ENCODE peak calls at places on chromosomes 2 and 18, in five cellular contexts. One of them, this sample, is unnamed.

GRCh38 chr2:122239440-122239839 is 484.0 kb downstream of the TSN start:
- DNase-seq in PC-9: no peak
- DNase-seq in fibroblast of lung: no peak
- DNase-seq in H9: no peak
- DNase-seq in pancreas: no peak
- DNase-seq in this sample: no peak

GRCh38 chr2:17599617-17600016 is 59.1 kb downstream of the VSNL1 start:
- DNase-seq in H9: peak
- DNase-seq in fibroblast of lung: no peak
- DNase-seq in PC-9: peak
- DNase-seq in pancreas: no peak
- DNase-seq in this sample: no peak

GRCh38 chr18:38695559-38696270 is 1130.1 kb upstream of the CELF4 start:
- DNase-seq in PC-9: no peak
- DNase-seq in fibroblast of lung: peak
- DNase-seq in pancreas: no peak
- DNase-seq in H9: no peak
- DNase-seq in this sample: no peak

GRCh38 chr2:209368924-209369323 is 54.9 kb upstream of the MAP2 start:
- DNase-seq in PC-9: peak
- DNase-seq in fibroblast of lung: peak
- DNase-seq in H9: no peak
- DNase-seq in pancreas: peak
- DNase-seq in this sample: peak

GRCh38 chr2:183995632-183996031 is 602.7 kb upstream of the ZNF804A start:
- DNase-seq in pancreas: no peak
- DNase-seq in fibroblast of lung: peak
- DNase-seq in PC-9: no peak
- DNase-seq in H9: no peak
- DNase-seq in this sample: no peak

GRCh38 chr2:213036836-213037235 is 114.6 kb downstream of the IKZF2 start:
- DNase-seq in H9: no peak
- DNase-seq in PC-9: no peak
- DNase-seq in pancreas: no peak
- DNase-seq in fibroblast of lung: peak
- DNase-seq in this sample: no peak

GRCh38 chr18:6626457-6626856 is 103.1 kb upstream of the ARHGAP28 start:
- DNase-seq in H9: no peak
- DNase-seq in PC-9: no peak
- DNase-seq in pancreas: no peak
- DNase-seq in fibroblast of lung: no peak
- DNase-seq in this sample: no peak

GRCh38 chr2:230541934-230542380 is 126.0 kb downstream of the SP100 start:
- DNase-seq in pancreas: no peak
- DNase-seq in H9: no peak
- DNase-seq in PC-9: no peak
- DNase-seq in fibroblast of lung: peak
- DNase-seq in this sample: no peak

GRCh38 chr2:189466656-189467055 is 25.4 kb downstream of the WDR75 start:
- DNase-seq in fibroblast of lung: peak
- DNase-seq in H9: no peak
- DNase-seq in pancreas: no peak
- DNase-seq in PC-9: no peak
- DNase-seq in this sample: no peak

GRCh38 chr2:40220177-40220925 is 231.5 kb downstream of the SLC8A1 start:
- DNase-seq in H9: no peak
- DNase-seq in pancreas: no peak
- DNase-seq in PC-9: no peak
- DNase-seq in fibroblast of lung: peak
- DNase-seq in this sample: no peak

GRCh38 chr2:85248741-85249524 is 78.9 kb downstream of the TGOLN2 start:
- DNase-seq in H9: no peak
- DNase-seq in fibroblast of lung: peak
- DNase-seq in PC-9: peak
- DNase-seq in pancreas: no peak
- DNase-seq in this sample: peak

GRCh38 chr2:221423212-221423804 is 148.8 kb downstream of the EPHA4 start:
- DNase-seq in H9: no peak
- DNase-seq in pancreas: no peak
- DNase-seq in fibroblast of lung: peak
- DNase-seq in PC-9: no peak
- DNase-seq in this sample: no peak

GRCh38 chr2:55111570-55112228 is 61.4 kb upstream of the RTN4 start:
- DNase-seq in PC-9: peak
- DNase-seq in H9: peak
- DNase-seq in fibroblast of lung: peak
- DNase-seq in pancreas: no peak
- DNase-seq in this sample: peak

GRCh38 chr2:113861740-113862139 is 28.1 kb upstream of the ACTR3 start:
- DNase-seq in PC-9: no peak
- DNase-seq in fibroblast of lung: no peak
- DNase-seq in H9: no peak
- DNase-seq in pancreas: no peak
- DNase-seq in this sample: no peak

GRCh38 chr18:48868468-48869466 is 82.0 kb downstream of the SMAD7 start:
- DNase-seq in PC-9: no peak
- DNase-seq in fibroblast of lung: peak
- DNase-seq in H9: no peak
- DNase-seq in pancreas: no peak
- DNase-seq in this sample: no peak

GRCh38 chr2:29518010-29518409 is 402.8 kb downstream of the CLIP4 start:
- DNase-seq in PC-9: no peak
- DNase-seq in H9: no peak
- DNase-seq in pancreas: no peak
- DNase-seq in fibroblast of lung: peak
- DNase-seq in this sample: no peak

GRCh38 chr2:230981704-230982103 is 14.2 kb upstream of the SPATA3 start:
- DNase-seq in H9: no peak
- DNase-seq in PC-9: no peak
- DNase-seq in fibroblast of lung: no peak
- DNase-seq in pancreas: no peak
- DNase-seq in this sample: no peak

GRCh38 chr2:199738723-199739412 is 112.1 kb downstream of the FTCDNL1 start:
- DNase-seq in H9: no peak
- DNase-seq in PC-9: no peak
- DNase-seq in pancreas: no peak
- DNase-seq in fibroblast of lung: no peak
- DNase-seq in this sample: no peak

GRCh38 chr2:17800693-17801458 is 15.4 kb upstream of the MSGN1 start:
- DNase-seq in H9: no peak
- DNase-seq in fibroblast of lung: no peak
- DNase-seq in pancreas: no peak
- DNase-seq in PC-9: peak
- DNase-seq in this sample: no peak

GRCh38 chr2:147492471-147492870 is 352.4 kb upstream of the ACVR2A start:
- DNase-seq in fibroblast of lung: no peak
- DNase-seq in pancreas: no peak
- DNase-seq in H9: no peak
- DNase-seq in PC-9: no peak
- DNase-seq in this sample: no peak

GRCh38 chr2:118095610-118096009 is 7.3 kb downstream of the INSIG2 start:
- DNase-seq in H9: no peak
- DNase-seq in pancreas: no peak
- DNase-seq in fibroblast of lung: no peak
- DNase-seq in PC-9: no peak
- DNase-seq in this sample: peak

GRCh38 chr18:1544016-1544415 is 639.3 kb downstream of the ADCYAP1 start:
- DNase-seq in H9: no peak
- DNase-seq in PC-9: no peak
- DNase-seq in fibroblast of lung: no peak
- DNase-seq in pancreas: no peak
- DNase-seq in this sample: no peak

GRCh38 chr2:122634920-122635319 is 879.5 kb downstream of the TSN start:
- DNase-seq in fibroblast of lung: no peak
- DNase-seq in pancreas: no peak
- DNase-seq in H9: no peak
- DNase-seq in PC-9: no peak
- DNase-seq in this sample: no peak

GRCh38 chr2:152396051-152396511 is 61.1 kb downstream of the FMNL2 start:
- DNase-seq in H9: no peak
- DNase-seq in PC-9: no peak
- DNase-seq in pancreas: no peak
- DNase-seq in fibroblast of lung: peak
- DNase-seq in this sample: peak

GRCh38 chr2:235263205-235264120 is 230.4 kb upstream of the AGAP1 start:
- DNase-seq in fibroblast of lung: peak
- DNase-seq in H9: peak
- DNase-seq in PC-9: peak
- DNase-seq in pancreas: no peak
- DNase-seq in this sample: peak

GRCh38 chr2:223829128-223829527 is 8.3 kb downstream of the AP1S3 start:
- DNase-seq in PC-9: no peak
- DNase-seq in pancreas: no peak
- DNase-seq in H9: no peak
- DNase-seq in fibroblast of lung: no peak
- DNase-seq in this sample: no peak

GRCh38 chr2:128809256-128809636 is 490.6 kb upstream of the HS6ST1 start:
- DNase-seq in H9: no peak
- DNase-seq in pancreas: no peak
- DNase-seq in PC-9: no peak
- DNase-seq in fibroblast of lung: peak
- DNase-seq in this sample: no peak

GRCh38 chr2:9207641-9208301 is 1.2 kb downstream of the ASAP2 start:
- DNase-seq in fibroblast of lung: no peak
- DNase-seq in pancreas: peak
- DNase-seq in PC-9: peak
- DNase-seq in H9: peak
- DNase-seq in this sample: peak

GRCh38 chr2:67510745-67511144 is 113.6 kb downstream of the ETAA1 start:
- DNase-seq in H9: no peak
- DNase-seq in pancreas: no peak
- DNase-seq in PC-9: no peak
- DNase-seq in fibroblast of lung: peak
- DNase-seq in this sample: no peak

GRCh38 chr2:15762449-15762848 is 170.8 kb downstream of the DDX1 start:
- DNase-seq in pancreas: no peak
- DNase-seq in PC-9: no peak
- DNase-seq in fibroblast of lung: no peak
- DNase-seq in H9: peak
- DNase-seq in this sample: no peak

GRCh38 chr2:84309281-84309680 is 149.8 kb downstream of the SUCLG1 start:
- DNase-seq in pancreas: no peak
- DNase-seq in fibroblast of lung: no peak
- DNase-seq in PC-9: no peak
- DNase-seq in H9: no peak
- DNase-seq in this sample: no peak

GRCh38 chr2:197558393-197558792 is 42.5 kb downstream of the MOB4 start:
- DNase-seq in fibroblast of lung: no peak
- DNase-seq in PC-9: no peak
- DNase-seq in pancreas: no peak
- DNase-seq in H9: no peak
- DNase-seq in this sample: no peak

GRCh38 chr2:197560146-197560665 is 44.3 kb downstream of the MOB4 start:
- DNase-seq in H9: no peak
- DNase-seq in pancreas: no peak
- DNase-seq in PC-9: no peak
- DNase-seq in fibroblast of lung: no peak
- DNase-seq in this sample: no peak

GRCh38 chr2:197555467-197555866 is 39.6 kb downstream of the MOB4 start:
- DNase-seq in PC-9: no peak
- DNase-seq in pancreas: no peak
- DNase-seq in H9: no peak
- DNase-seq in fibroblast of lung: no peak
- DNase-seq in this sample: no peak

GRCh38 chr2:197559656-197560055 is 43.8 kb downstream of the MOB4 start:
- DNase-seq in H9: no peak
- DNase-seq in fibroblast of lung: peak
- DNase-seq in PC-9: no peak
- DNase-seq in pancreas: no peak
- DNase-seq in this sample: no peak

DNA sequence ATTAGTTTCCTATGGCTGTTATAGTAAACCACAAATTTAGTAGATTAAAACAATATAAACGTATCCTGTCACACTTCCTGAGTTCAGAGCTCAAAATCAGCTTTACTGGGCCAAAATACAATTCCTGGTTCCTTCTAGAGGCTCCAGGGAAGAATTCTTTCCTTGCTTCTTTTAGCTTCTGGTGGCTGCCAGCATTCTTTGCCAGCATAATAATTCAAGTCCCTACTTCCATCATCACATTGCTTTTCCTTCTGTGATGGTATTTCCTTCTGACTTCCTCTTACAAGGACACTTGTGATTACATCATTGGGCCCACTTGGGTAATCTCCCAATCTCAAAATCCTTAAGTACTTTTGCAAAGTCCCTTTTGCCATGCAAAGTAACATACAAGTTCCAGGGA is 40.6 kb downstream of the MOB4 start:
- DNase-seq in pancreas: no peak
- DNase-seq in H9: no peak
- DNase-seq in PC-9: no peak
- DNase-seq in fibroblast of lung: peak
- DNase-seq in this sample: no peak
- H3K27ac ChIP-seq in pancreas: no peak
- H3K27ac ChIP-seq in H9: no peak
- H3K27ac ChIP-seq in PC-9: no peak
- H3K27ac ChIP-seq in fibroblast of lung: no peak
- H3K27ac ChIP-seq in this sample: no peak

GRCh38 chr2:127654838-127655175 is 8.9 kb downstream of the GPR17 start:
- DNase-seq in fibroblast of lung: no peak
- DNase-seq in pancreas: no peak
- DNase-seq in H9: no peak
- DNase-seq in PC-9: no peak
- DNase-seq in this sample: no peak
- H3K27ac ChIP-seq in fibroblast of lung: no peak
- H3K27ac ChIP-seq in pancreas: no peak
- H3K27ac ChIP-seq in H9: no peak
- H3K27ac ChIP-seq in PC-9: no peak
- H3K27ac ChIP-seq in this sample: no peak

GRCh38 chr2:185035906-185036305 is 437.6 kb downstream of the ZNF804A start:
- DNase-seq in PC-9: no peak
- DNase-seq in fibroblast of lung: no peak
- DNase-seq in H9: no peak
- DNase-seq in pancreas: no peak
- DNase-seq in this sample: no peak
- H3K27ac ChIP-seq in PC-9: no peak
- H3K27ac ChIP-seq in fibroblast of lung: no peak
- H3K27ac ChIP-seq in H9: no peak
- H3K27ac ChIP-seq in pancreas: no peak
- H3K27ac ChIP-seq in this sample: no peak

GRCh38 chr18:55513199-55513598 is 74.8 kb downstream of the TCF4 start:
- DNase-seq in PC-9: no peak
- DNase-seq in pancreas: no peak
- DNase-seq in fibroblast of lung: peak
- DNase-seq in H9: no peak
- DNase-seq in this sample: no peak
- H3K27ac ChIP-seq in PC-9: no peak
- H3K27ac ChIP-seq in pancreas: no peak
- H3K27ac ChIP-seq in fibroblast of lung: no peak
- H3K27ac ChIP-seq in H9: no peak
- H3K27ac ChIP-seq in this sample: peak

GRCh38 chr2:7375901-7376300 is 458.7 kb downstream of the RNF144A start:
- DNase-seq in H9: no peak
- DNase-seq in pancreas: no peak
- DNase-seq in PC-9: no peak
- DNase-seq in fibroblast of lung: no peak
- DNase-seq in this sample: no peak
- H3K27ac ChIP-seq in H9: no peak
- H3K27ac ChIP-seq in pancreas: no peak
- H3K27ac ChIP-seq in PC-9: no peak
- H3K27ac ChIP-seq in fibroblast of lung: no peak
- H3K27ac ChIP-seq in this sample: no peak